ENCODE peak calls at places on chromosomes 2 and 18, in eight cellular contexts. One of them, this sample, is unnamed.

GRCh38 chr2:130966149-130967019 is 126.9 kb downstream of the FAM168B start:
- DNase-seq in sigmoid colon: no peak
- DNase-seq in transverse colon: no peak
- DNase-seq in tibial nerve: no peak
- DNase-seq in A549: no peak
- DNase-seq in H1: no peak
- DNase-seq in ovary: no peak
- DNase-seq in stomach: no peak
- DNase-seq in this sample: no peak

GRCh38 chr2:25312958-25313710 is 28.6 kb downstream of the DNMT3A start:
- DNase-seq in sigmoid colon: no peak
- DNase-seq in transverse colon: no peak
- DNase-seq in tibial nerve: no peak
- DNase-seq in A549: no peak
- DNase-seq in H1: no peak
- DNase-seq in ovary: no peak
- DNase-seq in stomach: no peak
- DNase-seq in this sample: no peak

GRCh38 chr2:86223682-86224560 is 24.7 kb downstream of the MRPL35 start:
- DNase-seq in sigmoid colon: peak
- DNase-seq in transverse colon: no peak
- DNase-seq in tibial nerve: no peak
- DNase-seq in A549: no peak
- DNase-seq in H1: no peak
- DNase-seq in ovary: no peak
- DNase-seq in stomach: no peak
- DNase-seq in this sample: no peak

GRCh38 chr2:128486640-128487375 is 168.1 kb upstream of the HS6ST1 start:
- DNase-seq in sigmoid colon: no peak
- DNase-seq in transverse colon: no peak
- DNase-seq in tibial nerve: no peak
- DNase-seq in A549: no peak
- DNase-seq in H1: no peak
- DNase-seq in ovary: no peak
- DNase-seq in stomach: no peak
- DNase-seq in this sample: no peak

GRCh38 chr18:55479656-55480420 is 108.2 kb downstream of the TCF4 start:
- DNase-seq in sigmoid colon: no peak
- DNase-seq in transverse colon: no peak
- DNase-seq in tibial nerve: no peak
- DNase-seq in A549: no peak
- DNase-seq in H1: no peak
- DNase-seq in ovary: no peak
- DNase-seq in stomach: no peak
- DNase-seq in this sample: no peak

GRCh38 chr2:43345391-43345813 is 119.0 kb upstream of the ZFP36L2 start:
- DNase-seq in sigmoid colon: no peak
- DNase-seq in transverse colon: no peak
- DNase-seq in tibial nerve: peak
- DNase-seq in A549: no peak
- DNase-seq in H1: no peak
- DNase-seq in ovary: no peak
- DNase-seq in stomach: no peak
- DNase-seq in this sample: peak

GRCh38 chr2:98805412-98806265 is 74.7 kb upstream of the MGAT4A start:
- DNase-seq in sigmoid colon: no peak
- DNase-seq in transverse colon: no peak
- DNase-seq in tibial nerve: no peak
- DNase-seq in A549: no peak
- DNase-seq in H1: no peak
- DNase-seq in ovary: no peak
- DNase-seq in stomach: no peak
- DNase-seq in this sample: peak

GRCh38 chr18:24731158-24731557 is 270.7 kb downstream of the HRH4 start:
- DNase-seq in sigmoid colon: no peak
- DNase-seq in transverse colon: peak
- DNase-seq in tibial nerve: no peak
- DNase-seq in A549: no peak
- DNase-seq in H1: no peak
- DNase-seq in ovary: no peak
- DNase-seq in stomach: no peak
- DNase-seq in this sample: peak

GRCh38 chr2:17706845-17707244 is 46.8 kb downstream of the SMC6 start:
- DNase-seq in sigmoid colon: no peak
- DNase-seq in transverse colon: no peak
- DNase-seq in tibial nerve: no peak
- DNase-seq in A549: no peak
- DNase-seq in H1: no peak
- DNase-seq in ovary: no peak
- DNase-seq in stomach: no peak
- DNase-seq in this sample: no peak

GRCh38 chr2:197889041-197889440 is 84.6 kb downstream of the PLCL1 start:
- DNase-seq in sigmoid colon: no peak
- DNase-seq in transverse colon: no peak
- DNase-seq in tibial nerve: no peak
- DNase-seq in A549: no peak
- DNase-seq in H1: no peak
- DNase-seq in ovary: no peak
- DNase-seq in stomach: no peak
- DNase-seq in this sample: no peak

GRCh38 chr2:224357098-224357901 is 44.6 kb downstream of the FAM124B start:
- DNase-seq in sigmoid colon: no peak
- DNase-seq in transverse colon: peak
- DNase-seq in tibial nerve: no peak
- DNase-seq in A549: peak
- DNase-seq in H1: no peak
- DNase-seq in ovary: peak
- DNase-seq in stomach: peak
- DNase-seq in this sample: peak

GRCh38 chr2:54470241-54470938 is 14.3 kb downstream of the SPTBN1 start:
- DNase-seq in sigmoid colon: no peak
- DNase-seq in transverse colon: no peak
- DNase-seq in tibial nerve: no peak
- DNase-seq in A549: no peak
- DNase-seq in H1: no peak
- DNase-seq in ovary: no peak
- DNase-seq in stomach: no peak
- DNase-seq in this sample: no peak

GRCh38 chr2:219731173-219731572 is 103.7 kb downstream of the SLC4A3 start:
- DNase-seq in sigmoid colon: no peak
- DNase-seq in transverse colon: no peak
- DNase-seq in tibial nerve: no peak
- DNase-seq in A549: no peak
- DNase-seq in H1: no peak
- DNase-seq in ovary: no peak
- DNase-seq in stomach: no peak
- DNase-seq in this sample: peak
- TF ChIP-seq CTCF in sigmoid colon: no peak
- TF ChIP-seq CTCF in transverse colon: no peak
- TF ChIP-seq CTCF in tibial nerve: no peak
- TF ChIP-seq CTCF in A549: peak
- TF ChIP-seq CTCF in H1: no peak
- TF ChIP-seq CTCF in ovary: no peak
- TF ChIP-seq CTCF in stomach: no peak
- TF ChIP-seq CTCF in this sample: no peak

DNA sequence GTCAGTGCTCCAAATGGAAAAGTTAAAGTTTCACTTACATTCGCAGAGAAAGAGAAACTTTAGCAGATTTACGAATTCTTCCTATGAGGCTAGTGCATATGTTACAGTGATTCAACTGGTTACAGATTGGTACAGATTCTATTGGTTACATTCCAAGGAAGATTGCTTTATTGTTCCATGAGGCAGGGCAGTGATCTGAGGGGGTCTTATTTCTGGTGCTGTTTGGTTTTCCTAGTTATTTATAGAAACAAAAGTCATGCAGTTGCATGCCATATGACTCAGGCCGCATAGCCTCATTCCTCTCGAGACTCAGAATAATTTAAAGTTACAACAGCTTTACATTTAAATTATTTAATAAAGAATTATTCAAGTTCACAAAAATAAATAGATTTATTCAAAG is 385.4 kb upstream of the SYT4 start:
- DNase-seq in sigmoid colon: no peak
- DNase-seq in transverse colon: no peak
- DNase-seq in tibial nerve: no peak
- DNase-seq in A549: no peak
- DNase-seq in H1: no peak
- DNase-seq in ovary: no peak
- DNase-seq in stomach: no peak
- DNase-seq in this sample: no peak
- TF ChIP-seq EP300 in sigmoid colon: no peak
- TF ChIP-seq EP300 in transverse colon: no peak
- TF ChIP-seq EP300 in tibial nerve: no peak
- TF ChIP-seq EP300 in A549: no peak
- TF ChIP-seq EP300 in H1: no peak
- TF ChIP-seq EP300 in ovary: no peak
- TF ChIP-seq EP300 in stomach: no peak
- TF ChIP-seq EP300 in this sample: no peak

GRCh38 chr2:72326759-72327158 is 179.1 kb upstream of the CYP26B1 start:
- DNase-seq in sigmoid colon: no peak
- DNase-seq in transverse colon: no peak
- DNase-seq in tibial nerve: no peak
- DNase-seq in A549: no peak
- DNase-seq in H1: no peak
- DNase-seq in ovary: no peak
- DNase-seq in stomach: no peak
- DNase-seq in this sample: no peak

GRCh38 chr2:72330673-72331072 is 183.0 kb upstream of the CYP26B1 start:
- DNase-seq in sigmoid colon: no peak
- DNase-seq in transverse colon: no peak
- DNase-seq in tibial nerve: no peak
- DNase-seq in A549: no peak
- DNase-seq in H1: no peak
- DNase-seq in ovary: no peak
- DNase-seq in stomach: no peak
- DNase-seq in this sample: no peak

GRCh38 chr2:72325592-72326422 is 178.1 kb upstream of the CYP26B1 start:
- DNase-seq in sigmoid colon: no peak
- DNase-seq in transverse colon: peak
- DNase-seq in tibial nerve: no peak
- DNase-seq in A549: peak
- DNase-seq in H1: peak
- DNase-seq in ovary: no peak
- DNase-seq in stomach: peak
- DNase-seq in this sample: no peak
- TF ChIP-seq CTCF in sigmoid colon: no peak
- TF ChIP-seq CTCF in transverse colon: peak
- TF ChIP-seq CTCF in tibial nerve: no peak
- TF ChIP-seq CTCF in A549: peak
- TF ChIP-seq CTCF in H1: peak
- TF ChIP-seq CTCF in ovary: no peak
- TF ChIP-seq CTCF in stomach: no peak
- TF ChIP-seq CTCF in this sample: peak

DNA sequence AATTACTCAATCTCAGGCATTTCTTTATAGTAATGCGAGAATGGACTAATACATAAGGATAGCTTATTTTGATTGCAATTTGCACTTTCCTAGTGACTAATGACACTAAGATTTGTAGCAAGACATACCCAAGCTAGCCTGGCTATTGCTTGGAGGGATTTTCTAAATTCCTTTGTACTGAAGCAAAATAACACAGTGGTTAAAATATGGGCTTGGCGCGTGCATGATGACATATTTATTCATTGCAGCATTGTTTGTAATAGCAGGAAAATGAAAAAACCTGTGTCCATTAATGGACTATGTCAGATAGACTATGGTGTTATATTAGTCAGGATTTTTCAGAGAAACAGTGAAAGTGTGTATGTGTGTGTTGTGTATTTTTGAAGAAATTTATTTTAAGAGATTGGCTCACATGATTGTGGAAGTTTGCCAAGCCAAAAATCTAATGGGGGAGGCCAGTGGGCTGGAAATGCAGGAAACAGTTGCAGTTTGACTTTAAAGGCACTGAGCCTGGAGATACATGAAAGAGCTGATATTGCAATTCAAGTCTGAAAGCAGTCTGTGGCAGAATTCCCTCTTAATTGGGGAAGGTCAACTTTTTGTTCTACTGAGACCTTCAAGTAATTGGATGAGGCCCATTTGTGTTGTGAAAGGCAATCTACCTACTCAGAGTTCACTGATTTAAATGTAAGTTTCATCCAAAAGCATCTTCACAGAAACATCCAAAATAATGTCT is 16.7 kb upstream of the LAPTM4A start:
- DNase-seq in sigmoid colon: no peak
- DNase-seq in transverse colon: no peak
- DNase-seq in tibial nerve: no peak
- DNase-seq in A549: no peak
- DNase-seq in H1: no peak
- DNase-seq in ovary: no peak
- DNase-seq in stomach: no peak
- DNase-seq in this sample: no peak
- TF ChIP-seq EP300 in sigmoid colon: no peak
- TF ChIP-seq EP300 in transverse colon: no peak
- TF ChIP-seq EP300 in tibial nerve: no peak
- TF ChIP-seq EP300 in A549: no peak
- TF ChIP-seq EP300 in H1: no peak
- TF ChIP-seq EP300 in ovary: no peak
- TF ChIP-seq EP300 in stomach: no peak
- TF ChIP-seq EP300 in this sample: no peak

This sample was measured in esophagus muscularis mucosa.